ENCODE peak calls at places on chromosomes 4 and X, in ten cellular contexts. M is body of pancreas, Z is lung, I is heart right ventricle, T is psoas muscle, O is Panc1, Q is pancreas, U is heart left ventricle, H is RWPE2, D is left lung. F is an unnamed sample.
A peak's percentile ranks its signal among the peaks of the same experiment; 100 is the strongest.

GRCh38 chrX:41655631-41656030 is 33.1 kb upstream of the GPR34 start:
- ATAC-seq in U (no peak), Z (no peak), H (peak; percentile 66), I (no peak), O (no peak), D (no peak), Q (no peak), M (no peak), T (no peak), F (no peak)

GRCh38 chr4:154004450-154004849 is 215.6 kb upstream of the SFRP2 start:
- ATAC-seq in O (no peak), H (no peak), Z (no peak), D (peak; percentile 57), I (no peak), M (peak; percentile 24), U (no peak), T (no peak), Q (no peak), F (peak; percentile 32)

GRCh38 chr4:177356191-177356590 is 46.5 kb downstream of the NEIL3 start:
- ATAC-seq in H (peak; percentile 54), O (no peak), I (no peak), D (no peak), T (no peak), U (no peak), M (no peak), Z (no peak), Q (no peak), F (no peak)

GRCh38 chr4:80237992-80238391 is 28.5 kb upstream of the FGF5 start:
- ATAC-seq in H (peak; percentile 96), Z (no peak), D (no peak), O (no peak), M (no peak), U (no peak), I (no peak), T (no peak), Q (no peak), F (no peak)

GRCh38 chr4:153622778-153623240 is 61.3 kb upstream of the TLR2 start:
- ATAC-seq in O (no peak), T (peak; percentile 53), Z (no peak), U (peak; percentile 31), Q (no peak), D (no peak), M (no peak), H (no peak), I (no peak), F (no peak)

GRCh38 chr4:79078339-79078738 is 139.1 kb upstream of the PAQR3 start:
- ATAC-seq in Z (no peak), U (peak; percentile 22), H (no peak), D (no peak), M (peak; percentile 24), I (no peak), O (no peak), T (peak; percentile 44), Q (no peak), F (no peak)

GRCh38 chr4:153880983-153881382 is 92.1 kb upstream of the SFRP2 start:
- ATAC-seq in Z (no peak), Q (no peak), O (no peak), U (no peak), M (no peak), T (no peak), I (no peak), D (no peak), H (no peak), F (no peak)

GRCh38 chr4:149997881-149998421 is 80.3 kb upstream of the DCLK2 start:
- ATAC-seq in H (peak; percentile 71), T (no peak), O (peak; percentile 93), Q (peak; percentile 43), D (peak; percentile 43), I (no peak), U (peak; percentile 46), Z (no peak), M (peak; percentile 40), F (no peak)

GRCh38 chrX:139530550-139530949 is at the start of gene F9:
- ATAC-seq in T (no peak), M (no peak), O (no peak), D (no peak), Z (no peak), Q (no peak), I (no peak), U (no peak), H (no peak), F (no peak)

GRCh38 chrX:75989806-75990590 is 182.9 kb upstream of the PBDC1 start:
- ATAC-seq in I (no peak), D (no peak), Z (no peak), T (no peak), H (no peak), M (no peak), U (no peak), Q (no peak), O (no peak), F (no peak)

GRCh38 chr4:38002451-38003071 is 42.4 kb downstream of the PTTG2 start:
- ATAC-seq in H (peak; percentile 84), T (peak; percentile 41), D (no peak), Q (no peak), Z (no peak), M (no peak), U (no peak), O (no peak), I (no peak), F (no peak)

GRCh38 chr4:87035881-87036509 is 101.2 kb downstream of the AFF1 start:
- ATAC-seq in I (peak; percentile 49), Q (no peak), O (no peak), D (no peak), U (peak; percentile 72), Z (no peak), M (no peak), H (no peak), T (peak; percentile 71), F (no peak)

GRCh38 chr4:87038837-87039715 is 104.3 kb downstream of the AFF1 start:
- ATAC-seq in O (peak; percentile 68), D (peak; percentile 76), M (peak; percentile 90), U (peak; percentile 79), Q (peak; percentile 87), H (peak; percentile 96), Z (peak; percentile 58), I (peak; percentile 81), T (peak; percentile 89), F (peak; percentile 89)

GRCh38 chr4:87041142-87041541 is 106.3 kb downstream of the AFF1 start:
- ATAC-seq in Z (no peak), D (no peak), H (no peak), I (no peak), O (no peak), T (no peak), Q (no peak), U (peak; percentile 9), M (no peak), F (peak; percentile 41)

GRCh38 chr4:87036713-87037112 is 101.9 kb downstream of the AFF1 start:
- ATAC-seq in U (no peak), D (peak; percentile 59), Q (no peak), T (peak; percentile 53), M (no peak), H (no peak), O (no peak), Z (no peak), I (no peak), F (no peak)

GRCh38 chr4:87037921-87038320 is 103.1 kb downstream of the AFF1 start:
- ATAC-seq in I (no peak), H (no peak), D (no peak), Z (no peak), U (no peak), T (no peak), O (no peak), M (no peak), Q (no peak), F (no peak)
- H3K4me1 ChIP-seq in I (peaks cover 100% of the 10 kb centered on the region), H (peaks cover 32% of the 10 kb centered on the region), D (peaks cover 82% of the 10 kb centered on the region), Z (peaks cover 61% of the 10 kb centered on the region), U (peaks cover 75% of the 10 kb centered on the region), T (peaks cover 99% of the 10 kb centered on the region), O (no peaks in the 10 kb centered on the region), M (peaks cover 77% of the 10 kb centered on the region), Q (peaks cover 56% of the 10 kb centered on the region), F (peaks cover 100% of the 10 kb centered on the region)

DNA sequence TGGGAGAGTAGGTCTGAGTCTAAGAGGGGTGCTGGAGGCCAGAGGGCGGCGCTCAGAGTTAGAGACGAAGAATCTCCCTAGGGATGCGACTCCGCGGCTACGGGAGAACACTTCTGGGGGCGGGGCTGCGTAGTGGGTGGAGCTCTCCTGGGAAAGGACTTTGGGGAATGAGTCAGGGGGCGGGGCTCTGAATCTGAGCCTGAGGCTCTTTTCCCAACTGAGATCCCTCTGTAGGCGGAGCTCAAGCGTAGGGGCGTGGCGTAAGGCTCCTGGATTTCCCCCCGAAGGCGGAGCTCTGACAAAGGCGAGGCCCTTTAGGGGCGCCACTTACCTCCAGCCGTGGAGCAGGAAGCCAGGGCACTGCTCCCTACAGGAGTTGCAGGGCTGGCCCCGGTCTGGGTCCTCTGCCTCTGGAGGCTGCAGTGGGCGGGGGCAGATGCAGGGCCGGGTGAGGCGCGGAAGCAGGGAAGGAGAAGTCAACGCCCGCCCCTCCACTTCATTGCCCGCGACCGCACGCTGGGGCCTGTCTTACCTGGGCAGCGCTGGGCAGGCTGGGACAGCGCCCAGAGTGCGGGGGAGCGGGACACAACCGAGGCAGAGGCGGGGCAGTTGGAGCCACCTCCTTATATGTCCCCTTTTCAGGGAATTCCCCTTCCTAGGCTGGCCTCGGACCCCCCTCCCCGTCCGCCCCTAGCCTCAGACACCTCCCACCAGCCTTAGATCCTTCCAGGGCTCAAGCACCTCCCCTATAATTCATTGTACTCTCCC is 1.7 kb downstream of the PRICKLE3 start:
- ATAC-seq in O (peak; percentile 78), U (peak; percentile 85), I (peak; percentile 86), D (peak; percentile 84), M (peak; percentile 84), T (peak; percentile 88), Q (peak; percentile 70), H (peak; percentile 87), Z (peak; percentile 73), F (peak; percentile 89)
- TF ChIP-seq CTCF in O (peak; percentile 28), U (no peak), I (no peak), D (no peak), M (no peak), T (no peak), Q (no peak), H (peak; percentile 14), Z (no peak), F (no peak)

GRCh38 chr4:25031077-25031606 is 396 bp upstream of the LGI2 start:
- ATAC-seq in Q (peak; percentile 44), D (peak; percentile 56), M (peak; percentile 44), H (peak; percentile 54), Z (no peak), I (peak; percentile 29), U (peak; percentile 69), O (peak; percentile 78), T (no peak), F (peak; percentile 51)

GRCh38 chr4:25032126-25032525 is 1.4 kb upstream of the LGI2 start:
- ATAC-seq in D (no peak), Q (no peak), Z (no peak), O (no peak), T (no peak), M (no peak), H (no peak), U (no peak), I (no peak), F (no peak)

GRCh38 chr4:25029479-25030282 is 1.1 kb downstream of the LGI2 start:
- ATAC-seq in U (no peak), Q (peak; percentile 44), T (no peak), I (no peak), M (peak; percentile 31), H (peak; percentile 24), D (peak; percentile 30), O (no peak), Z (no peak), F (no peak)

GRCh38 chr4:25030283-25031076 is at the start of gene LGI2:
- ATAC-seq in Q (peak; percentile 74), H (peak; percentile 43), O (peak; percentile 67), T (no peak), I (peak; percentile 86), U (peak; percentile 86), D (peak; percentile 70), M (peak; percentile 74), Z (peak; percentile 44), F (peak; percentile 72)
- H3K4me3 ChIP-seq in Q (peak within 1 kb of the TSS; percentile 54), H (peak within 1 kb of the TSS; percentile 30), O (peak within 1 kb of the TSS; percentile 17), T (peak within 1 kb of the TSS; percentile 58), I (peak within 1 kb of the TSS; percentile 61), U (peak within 1 kb of the TSS; percentile 68), D (peak within 1 kb of the TSS; percentile 29), M (peak within 1 kb of the TSS; percentile 20), Z (peak within 1 kb of the TSS; percentile 31), F (peak within 1 kb of the TSS; percentile 73)

GRCh38 chr4:152372444-152372843 is 163.4 kb downstream of the FBXW7 start:
- ATAC-seq in I (no peak), Z (no peak), Q (no peak), H (no peak), D (no peak), M (no peak), T (peak; percentile 50), U (no peak), O (no peak), F (no peak)
- H3K4me1 ChIP-seq in I (peaks cover 28% of the 10 kb centered on the region), Z (peaks cover 9% of the 10 kb centered on the region), Q (peaks cover 6% of the 10 kb centered on the region), H (no peaks in the 10 kb centered on the region), D (no peaks in the 10 kb centered on the region), M (no peaks in the 10 kb centered on the region), T (peaks cover 55% of the 10 kb centered on the region), U (peaks cover 3% of the 10 kb centered on the region), O (no peaks in the 10 kb centered on the region), F (no peaks in the 10 kb centered on the region)